ENCODE peak calls at places on chromosomes 13 and 19, in five cellular contexts. One of them, this sample, is unnamed.

GRCh38 chr19:10769533-10770491 is 51.9 kb downstream of the DNM2 start:
- DNase-seq in left colon: no peak
- DNase-seq in right cardiac atrium: peak
- DNase-seq in LoVo: no peak
- DNase-seq in HT1080: peak
- DNase-seq in this sample: peak

GRCh38 chr13:33787051-33787591 is 30.8 kb upstream of the RFC3 start:
- DNase-seq in left colon: no peak
- DNase-seq in right cardiac atrium: no peak
- DNase-seq in LoVo: peak
- DNase-seq in HT1080: peak
- DNase-seq in this sample: peak

GRCh38 chr19:56372281-56372680 is 21.1 kb downstream of the ZNF582 start:
- DNase-seq in left colon: no peak
- DNase-seq in right cardiac atrium: no peak
- DNase-seq in LoVo: no peak
- DNase-seq in HT1080: no peak
- DNase-seq in this sample: no peak

GRCh38 chr19:343941-344624 is 513 bp downstream of the MIER2 start:
- DNase-seq in left colon: peak
- DNase-seq in right cardiac atrium: peak
- DNase-seq in LoVo: no peak
- DNase-seq in HT1080: no peak
- DNase-seq in this sample: peak

GRCh38 chr19:3102239-3103140 is 8.3 kb downstream of the GNA11 start:
- DNase-seq in left colon: no peak
- DNase-seq in right cardiac atrium: peak
- DNase-seq in LoVo: no peak
- DNase-seq in HT1080: no peak
- DNase-seq in this sample: no peak

GRCh38 chr13:51246411-51247298 is 24.5 kb downstream of the FAM124A start:
- DNase-seq in left colon: no peak
- DNase-seq in right cardiac atrium: peak
- DNase-seq in LoVo: no peak
- DNase-seq in HT1080: no peak
- DNase-seq in this sample: no peak

GRCh38 chr19:55283548-55284393 is at the start of gene BRSK1:
- DNase-seq in left colon: peak
- DNase-seq in right cardiac atrium: peak
- DNase-seq in LoVo: peak
- DNase-seq in HT1080: no peak
- DNase-seq in this sample: peak

GRCh38 chr19:45448887-45449299 is 18.9 kb upstream of the FOSB start:
- DNase-seq in left colon: peak
- DNase-seq in right cardiac atrium: peak
- DNase-seq in LoVo: no peak
- DNase-seq in HT1080: peak
- DNase-seq in this sample: no peak

GRCh38 chr13:104769520-104769919 is 1703.3 kb upstream of the SLC10A2 start:
- DNase-seq in left colon: no peak
- DNase-seq in right cardiac atrium: no peak
- DNase-seq in LoVo: no peak
- DNase-seq in HT1080: no peak
- DNase-seq in this sample: no peak

GRCh38 chr13:85828094-85828684 is 29.0 kb upstream of the SLITRK6 start:
- DNase-seq in left colon: no peak
- DNase-seq in right cardiac atrium: no peak
- DNase-seq in LoVo: peak
- DNase-seq in HT1080: no peak
- DNase-seq in this sample: peak

GRCh38 chr19:34734601-34735103 is 609 bp downstream of the ZNF181 start:
- DNase-seq in left colon: peak
- DNase-seq in right cardiac atrium: no peak
- DNase-seq in LoVo: no peak
- DNase-seq in HT1080: no peak
- DNase-seq in this sample: no peak

GRCh38 chr19:23698711-23699520 is 11.9 kb upstream of the ZNF675 start:
- DNase-seq in left colon: peak
- DNase-seq in right cardiac atrium: no peak
- DNase-seq in LoVo: no peak
- DNase-seq in HT1080: peak
- DNase-seq in this sample: peak

GRCh38 chr19:13181747-13182388 is 31.7 kb downstream of the IER2 start:
- DNase-seq in left colon: peak
- DNase-seq in right cardiac atrium: peak
- DNase-seq in LoVo: no peak
- DNase-seq in HT1080: no peak
- DNase-seq in this sample: peak

GRCh38 chr13:64127192-64127591 is 2711.5 kb upstream of the PCDH20 start:
- DNase-seq in left colon: no peak
- DNase-seq in right cardiac atrium: no peak
- DNase-seq in LoVo: no peak
- DNase-seq in HT1080: no peak
- DNase-seq in this sample: no peak

GRCh38 chr19:10861118-10861651 is 10.2 kb upstream of the CARM1 start:
- DNase-seq in left colon: no peak
- DNase-seq in right cardiac atrium: no peak
- DNase-seq in LoVo: no peak
- DNase-seq in HT1080: peak
- DNase-seq in this sample: peak

GRCh38 chr13:98265669-98266551 is 88.8 kb upstream of the RNF113B start:
- DNase-seq in left colon: peak
- DNase-seq in right cardiac atrium: no peak
- DNase-seq in LoVo: no peak
- DNase-seq in HT1080: no peak
- DNase-seq in this sample: no peak

GRCh38 chr13:25046985-25047660 is 48.8 kb upstream of the PABPC3 start:
- DNase-seq in left colon: no peak
- DNase-seq in right cardiac atrium: no peak
- DNase-seq in LoVo: no peak
- DNase-seq in HT1080: peak
- DNase-seq in this sample: peak

GRCh38 chr19:13022859-13023636 is 27.8 kb downstream of the NFIX start:
- DNase-seq in left colon: peak
- DNase-seq in right cardiac atrium: peak
- DNase-seq in LoVo: peak
- DNase-seq in HT1080: peak
- DNase-seq in this sample: peak

GRCh38 chr19:39463403-39463802 is 17.2 kb upstream of the TIMM50 start:
- DNase-seq in left colon: no peak
- DNase-seq in right cardiac atrium: no peak
- DNase-seq in LoVo: no peak
- DNase-seq in HT1080: no peak
- DNase-seq in this sample: no peak

GRCh38 chr19:3028305-3029069 is 593 bp downstream of the TLE2 start:
- DNase-seq in left colon: peak
- DNase-seq in right cardiac atrium: peak
- DNase-seq in LoVo: no peak
- DNase-seq in HT1080: no peak
- DNase-seq in this sample: no peak

This sample was measured in EL.